ENCODE peak calls at places on chromosomes 11 and 22, in seven cellular contexts. One of them, this sample, is unnamed. For H3K27me3, the result is how much of the 10 kb centered on the place peaks cover.

GRCh38 chr11:66912361-66912760 is 45.8 kb downstream of the PC start:
- DNase-seq in fibroblast of lung: no peak
- DNase-seq in A673: no peak
- DNase-seq in neural progenitor cell: no peak
- DNase-seq in adrenal gland: no peak
- DNase-seq in IMR-90: no peak
- DNase-seq in neuronal stem cell: no peak
- DNase-seq in this sample: no peak

GRCh38 chr11:10288316-10288715 is 5.7 kb downstream of the SBF2 start:
- DNase-seq in adrenal gland: no peak
- DNase-seq in fibroblast of lung: no peak
- DNase-seq in neural progenitor cell: no peak
- DNase-seq in IMR-90: no peak
- DNase-seq in A673: no peak
- DNase-seq in neuronal stem cell: no peak
- DNase-seq in this sample: no peak

GRCh38 chr11:118735203-118735602 is 55.8 kb upstream of the TREH start:
- DNase-seq in A673: no peak
- DNase-seq in neural progenitor cell: no peak
- DNase-seq in fibroblast of lung: no peak
- DNase-seq in adrenal gland: no peak
- DNase-seq in IMR-90: no peak
- DNase-seq in neuronal stem cell: no peak
- DNase-seq in this sample: no peak

GRCh38 chr11:14638561-14638960 is 5.0 kb upstream of the PDE3B start:
- DNase-seq in neuronal stem cell: no peak
- DNase-seq in adrenal gland: no peak
- DNase-seq in A673: no peak
- DNase-seq in fibroblast of lung: peak
- DNase-seq in neural progenitor cell: no peak
- DNase-seq in IMR-90: no peak
- DNase-seq in this sample: no peak

GRCh38 chr11:126049159-126049558 is 13.5 kb downstream of the CDON start:
- DNase-seq in adrenal gland: no peak
- DNase-seq in IMR-90: no peak
- DNase-seq in fibroblast of lung: no peak
- DNase-seq in A673: no peak
- DNase-seq in neuronal stem cell: no peak
- DNase-seq in neural progenitor cell: no peak
- DNase-seq in this sample: no peak

GRCh38 chr11:27161071-27161470 is 120.5 kb downstream of the BBOX1 start:
- DNase-seq in fibroblast of lung: peak
- DNase-seq in neuronal stem cell: no peak
- DNase-seq in IMR-90: peak
- DNase-seq in adrenal gland: no peak
- DNase-seq in A673: no peak
- DNase-seq in neural progenitor cell: no peak
- DNase-seq in this sample: no peak

GRCh38 chr22:29670615-29671014 is 49.2 kb upstream of the CABP7 start:
- DNase-seq in adrenal gland: no peak
- DNase-seq in neuronal stem cell: peak
- DNase-seq in fibroblast of lung: no peak
- DNase-seq in neural progenitor cell: peak
- DNase-seq in IMR-90: no peak
- DNase-seq in A673: peak
- DNase-seq in this sample: no peak

GRCh38 chr11:96215094-96215782 is 127.8 kb downstream of the MAML2 start:
- DNase-seq in adrenal gland: no peak
- DNase-seq in IMR-90: peak
- DNase-seq in fibroblast of lung: peak
- DNase-seq in A673: no peak
- DNase-seq in neural progenitor cell: no peak
- DNase-seq in neuronal stem cell: no peak
- DNase-seq in this sample: no peak

GRCh38 chr11:9760180-9760550 is 96.3 kb downstream of the SWAP70 start:
- DNase-seq in adrenal gland: peak
- DNase-seq in fibroblast of lung: peak
- DNase-seq in neural progenitor cell: no peak
- DNase-seq in neuronal stem cell: no peak
- DNase-seq in A673: no peak
- DNase-seq in IMR-90: peak
- DNase-seq in this sample: peak

GRCh38 chr11:2809854-2810253 is 75.7 kb downstream of the CDKN1C start:
- DNase-seq in IMR-90: no peak
- DNase-seq in neuronal stem cell: no peak
- DNase-seq in A673: no peak
- DNase-seq in neural progenitor cell: no peak
- DNase-seq in fibroblast of lung: no peak
- DNase-seq in adrenal gland: no peak
- DNase-seq in this sample: no peak

GRCh38 chr11:88293931-88294330 is 43.6 kb downstream of the CTSC start:
- DNase-seq in adrenal gland: no peak
- DNase-seq in fibroblast of lung: peak
- DNase-seq in IMR-90: peak
- DNase-seq in neural progenitor cell: no peak
- DNase-seq in A673: no peak
- DNase-seq in neuronal stem cell: no peak
- DNase-seq in this sample: no peak

GRCh38 chr11:30617762-30618161 is 31.6 kb upstream of the MPPED2 start:
- DNase-seq in A673: no peak
- DNase-seq in fibroblast of lung: no peak
- DNase-seq in neuronal stem cell: no peak
- DNase-seq in IMR-90: no peak
- DNase-seq in adrenal gland: no peak
- DNase-seq in neural progenitor cell: no peak
- DNase-seq in this sample: no peak

GRCh38 chr22:30998329-30998728 is 29.3 kb downstream of the TUG1 start:
- DNase-seq in neural progenitor cell: no peak
- DNase-seq in IMR-90: no peak
- DNase-seq in fibroblast of lung: no peak
- DNase-seq in adrenal gland: no peak
- DNase-seq in A673: no peak
- DNase-seq in neuronal stem cell: no peak
- DNase-seq in this sample: no peak

GRCh38 chr11:6418958-6419611 is at the start of gene APBB1:
- DNase-seq in neural progenitor cell: peak
- DNase-seq in A673: peak
- DNase-seq in neuronal stem cell: peak
- DNase-seq in fibroblast of lung: peak
- DNase-seq in IMR-90: peak
- DNase-seq in adrenal gland: peak
- DNase-seq in this sample: peak

GRCh38 chr11:60130496-60130895 is 42.0 kb downstream of the MS4A2 start:
- DNase-seq in IMR-90: no peak
- DNase-seq in A673: peak
- DNase-seq in fibroblast of lung: no peak
- DNase-seq in adrenal gland: peak
- DNase-seq in neuronal stem cell: peak
- DNase-seq in neural progenitor cell: peak
- DNase-seq in this sample: no peak

GRCh38 chr11:131884461-131885073 is 514.2 kb downstream of the NTM start:
- DNase-seq in adrenal gland: no peak
- DNase-seq in neural progenitor cell: no peak
- DNase-seq in IMR-90: no peak
- DNase-seq in fibroblast of lung: no peak
- DNase-seq in neuronal stem cell: no peak
- DNase-seq in A673: no peak
- DNase-seq in this sample: no peak

GRCh38 chr11:86456075-86456939 is 81.6 kb downstream of the CCDC81 start:
- DNase-seq in fibroblast of lung: peak
- DNase-seq in neuronal stem cell: peak
- DNase-seq in A673: peak
- DNase-seq in IMR-90: peak
- DNase-seq in neural progenitor cell: peak
- DNase-seq in adrenal gland: peak
- DNase-seq in this sample: peak

GRCh38 chr11:103326070-103326794 is 217.0 kb downstream of the DYNC2H1 start:
- DNase-seq in fibroblast of lung: peak
- DNase-seq in neuronal stem cell: peak
- DNase-seq in A673: peak
- DNase-seq in adrenal gland: peak
- DNase-seq in IMR-90: peak
- DNase-seq in neural progenitor cell: peak
- DNase-seq in this sample: no peak

DNA sequence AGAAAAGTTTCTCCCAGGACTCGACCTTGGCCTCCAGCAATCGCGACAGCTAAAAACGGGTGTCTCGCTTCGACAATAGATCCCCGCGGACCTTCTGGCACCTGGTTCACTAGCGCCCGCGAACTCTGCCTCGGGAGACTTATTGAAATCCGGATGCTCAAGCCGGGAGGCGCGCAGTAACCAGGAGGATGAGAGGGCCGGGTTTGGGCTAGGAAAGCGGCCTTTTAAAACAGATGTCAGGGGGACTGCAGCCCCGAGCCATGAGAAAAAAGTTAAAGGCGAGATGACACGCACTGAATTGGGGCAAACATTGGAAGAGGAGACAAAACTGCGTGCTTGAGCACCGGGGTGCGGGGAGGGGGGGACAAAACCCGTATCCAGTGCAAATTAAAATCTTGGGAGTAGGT is 637 bp upstream of the ZBTB16 start:
- DNase-seq in neural progenitor cell: peak
- DNase-seq in fibroblast of lung: no peak
- DNase-seq in IMR-90: no peak
- DNase-seq in A673: no peak
- DNase-seq in adrenal gland: peak
- DNase-seq in neuronal stem cell: no peak
- DNase-seq in this sample: peak
- H3K4me3 ChIP-seq in neural progenitor cell: peak
- H3K4me3 ChIP-seq in fibroblast of lung: no peak
- H3K4me3 ChIP-seq in IMR-90: no peak
- H3K4me3 ChIP-seq in A673: peak
- H3K4me3 ChIP-seq in adrenal gland: peak
- H3K4me3 ChIP-seq in neuronal stem cell: peak
- H3K4me3 ChIP-seq in this sample: peak

GRCh38 chr11:94988748-94989147 is 15.2 kb downstream of the KDM4D start:
- DNase-seq in A673: no peak
- DNase-seq in neuronal stem cell: no peak
- DNase-seq in adrenal gland: no peak
- DNase-seq in IMR-90: no peak
- DNase-seq in neural progenitor cell: no peak
- DNase-seq in fibroblast of lung: no peak
- DNase-seq in this sample: no peak

GRCh38 chr11:94997437-94997836 is 23.9 kb downstream of the KDM4D start:
- DNase-seq in adrenal gland: no peak
- DNase-seq in A673: no peak
- DNase-seq in neuronal stem cell: no peak
- DNase-seq in IMR-90: no peak
- DNase-seq in neural progenitor cell: no peak
- DNase-seq in fibroblast of lung: no peak
- DNase-seq in this sample: no peak

GRCh38 chr11:94998285-94998684 is 24.8 kb downstream of the KDM4D start:
- DNase-seq in adrenal gland: no peak
- DNase-seq in IMR-90: no peak
- DNase-seq in fibroblast of lung: no peak
- DNase-seq in neuronal stem cell: no peak
- DNase-seq in neural progenitor cell: no peak
- DNase-seq in A673: no peak
- DNase-seq in this sample: no peak

DNA sequence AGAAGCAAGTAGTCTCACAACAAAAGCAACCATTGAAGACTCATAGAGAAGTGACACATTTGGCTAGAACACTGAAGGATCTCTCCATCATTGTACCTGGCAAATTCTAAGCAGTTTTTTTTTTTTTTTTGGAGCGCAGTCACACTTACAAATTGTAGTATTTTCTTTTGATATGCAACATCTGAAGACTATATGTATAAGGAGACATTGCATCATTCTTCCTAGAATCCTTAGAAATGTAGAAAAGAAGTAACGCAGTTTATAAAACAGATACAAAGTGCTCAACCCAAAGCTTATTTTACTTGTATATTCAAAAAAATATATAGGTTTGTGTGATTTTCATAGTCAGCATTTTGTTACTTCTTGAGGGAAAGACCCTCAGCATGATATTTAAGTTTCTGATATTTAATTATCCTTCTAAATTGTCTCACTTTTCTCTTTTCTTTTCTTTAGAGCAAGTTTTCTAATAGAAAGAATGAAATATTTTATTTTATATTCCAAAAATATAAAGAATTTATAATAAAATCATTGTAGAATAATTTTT is 20.0 kb downstream of the KDM4D start:
- DNase-seq in neuronal stem cell: no peak
- DNase-seq in neural progenitor cell: no peak
- DNase-seq in adrenal gland: no peak
- DNase-seq in A673: no peak
- DNase-seq in IMR-90: no peak
- DNase-seq in fibroblast of lung: no peak
- DNase-seq in this sample: no peak
- H3K27me3 ChIP-seq in neuronal stem cell: under half
- H3K27me3 ChIP-seq in neural progenitor cell: under half
- H3K27me3 ChIP-seq in adrenal gland: under half
- H3K27me3 ChIP-seq in A673: under half
- H3K27me3 ChIP-seq in IMR-90: under half
- H3K27me3 ChIP-seq in fibroblast of lung: under half
- H3K27me3 ChIP-seq in this sample: under half

GRCh38 chr22:50675553-50676199 is 3.1 kb downstream of the SHANK3 start:
- DNase-seq in adrenal gland: no peak
- DNase-seq in neural progenitor cell: peak
- DNase-seq in neuronal stem cell: no peak
- DNase-seq in fibroblast of lung: no peak
- DNase-seq in A673: no peak
- DNase-seq in IMR-90: no peak
- DNase-seq in this sample: no peak
- H3K4me3 ChIP-seq in adrenal gland: no peak
- H3K4me3 ChIP-seq in neural progenitor cell: peak
- H3K4me3 ChIP-seq in neuronal stem cell: peak
- H3K4me3 ChIP-seq in fibroblast of lung: no peak
- H3K4me3 ChIP-seq in A673: peak
- H3K4me3 ChIP-seq in IMR-90: no peak
- H3K4me3 ChIP-seq in this sample: peak

DNA sequence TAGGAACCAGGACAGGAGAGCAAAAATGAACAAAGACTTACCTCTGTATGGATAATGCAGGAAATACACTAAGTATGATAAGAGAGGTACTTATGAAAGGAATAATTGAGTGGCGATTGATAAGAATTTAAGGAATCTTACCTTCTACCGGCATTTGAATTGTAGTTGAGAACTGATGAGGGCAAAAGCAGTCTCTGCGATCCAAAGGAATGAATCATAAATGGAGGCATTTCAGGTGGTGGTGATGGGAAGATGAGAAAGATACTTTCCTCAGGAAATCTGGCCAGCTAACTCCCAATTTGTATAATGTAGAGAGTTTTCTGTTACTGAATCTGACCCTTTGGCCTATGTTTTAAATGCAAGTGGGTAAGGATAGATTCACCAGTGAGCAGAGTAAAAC is 71.9 kb upstream of the C11orf87 start:
- DNase-seq in A673: no peak
- DNase-seq in fibroblast of lung: no peak
- DNase-seq in neuronal stem cell: no peak
- DNase-seq in adrenal gland: no peak
- DNase-seq in neural progenitor cell: no peak
- DNase-seq in IMR-90: no peak
- DNase-seq in this sample: no peak
- H3K27me3 ChIP-seq in A673: under half
- H3K27me3 ChIP-seq in fibroblast of lung: under half
- H3K27me3 ChIP-seq in neuronal stem cell: under half
- H3K27me3 ChIP-seq in adrenal gland: under half
- H3K27me3 ChIP-seq in neural progenitor cell: under half
- H3K27me3 ChIP-seq in IMR-90: under half
- H3K27me3 ChIP-seq in this sample: under half